ENCODE peak calls at places on chromosome 22, in four cellular contexts. O, K, E and B are unnamed samples.

GRCh38 chr22:43148581-43148980 is 2.8 kb upstream of the TSPO start:
- DNase-seq in O (no peak), K (no peak), E (no peak), B (no peak)

GRCh38 chr22:32737811-32738210 is 63.7 kb upstream of the TIMP3 start:
- DNase-seq in O (no peak), K (no peak), E (peak; percentile 50), B (no peak)

GRCh38 chr22:22450343-22450839 is 58.2 kb downstream of the ZNF280B start:
- DNase-seq in O (no peak), K (no peak), E (no peak), B (no peak)

GRCh38 chr22:50274311-50274710 is 4.1 kb upstream of the MAPK11 start:
- DNase-seq in O (peak; percentile 60), K (no peak), E (peak; percentile 62), B (peak; percentile 59)

GRCh38 chr22:41772198-41772597 is 28.3 kb upstream of the CCDC134 start:
- DNase-seq in O (peak; percentile 30), K (no peak), E (no peak), B (peak; percentile 36)

GRCh38 chr22:44369916-44370804 is 57.4 kb upstream of the SHISAL1 start:
- DNase-seq in O (no peak), K (no peak), E (no peak), B (no peak)

GRCh38 chr22:26887456-26887855 is 230.1 kb downstream of the MIAT start:
- DNase-seq in O (no peak), K (no peak), E (peak; percentile 83), B (peak; percentile 83)

GRCh38 chr22:50546326-50547230 is 879 bp downstream of the KLHDC7B start:
- DNase-seq in O (no peak), K (no peak), E (no peak), B (no peak)

GRCh38 chr22:21965762-21966288 is 13.2 kb upstream of the PPM1F start:
- DNase-seq in O (no peak), K (no peak), E (no peak), B (no peak)

GRCh38 chr22:38758276-38758945 is 2.6 kb upstream of the SUN2 start:
- DNase-seq in O (no peak), K (no peak), E (no peak), B (no peak)

GRCh38 chr22:27612075-27612474 is 189.5 kb downstream of the MN1 start:
- DNase-seq in O (no peak), K (no peak), E (no peak), B (no peak)

GRCh38 chr22:44385781-44386180 is 73.0 kb upstream of the SHISAL1 start:
- DNase-seq in O (no peak), K (no peak), E (no peak), B (no peak)